ENCODE peak calls at places on chromosome X, in nine cellular contexts. M is prostate gland; W is transverse colon; V is CD4-positive, CD25-positive, alpha-beta regulatory T cell; O is sigmoid colon; U is left ventricle myocardium inferior; Q is body of pancreas; K is tibial artery; I is upper lobe of right lung. D is an unnamed sample. For H3K4me1 and H3K27me3, the result is how much of the 10 kb centered on the place peaks cover.

GRCh38 chrX:17415242-17415815 is 40.3 kb downstream of the NHS start:
- DNase-seq in M (no peak), W (no peak), V (no peak), O (no peak), U (no peak), Q (no peak), K (no peak), I (no peak), D (no peak)

GRCh38 chrX:46665232-46666162 is 91.9 kb downstream of the CHST7 start:
- DNase-seq in M (no peak), W (no peak), V (no peak), O (no peak), U (no peak), Q (no peak), K (no peak), I (no peak), D (no peak)

GRCh38 chrX:8201896-8202331 is 30.8 kb upstream of the VCX2 start:
- DNase-seq in M (no peak), W (no peak), V (no peak), O (no peak), U (peak), Q (no peak), K (no peak), I (no peak), D (no peak)

GRCh38 chrX:56782362-56782761 is 53.3 kb downstream of the NBDY start:
- DNase-seq in M (no peak), W (no peak), V (no peak), O (no peak), U (no peak), Q (no peak), K (no peak), I (no peak), D (no peak)

GRCh38 chrX:30196322-30196721 is 19.0 kb upstream of the MAGEB2 start:
- DNase-seq in M (no peak), W (no peak), V (no peak), O (no peak), U (no peak), Q (no peak), K (no peak), I (no peak), D (no peak)

GRCh38 chrX:73563740-73564073 is 710 bp downstream of the CHIC1 start:
- DNase-seq in M (no peak), W (no peak), V (no peak), O (no peak), U (no peak), Q (no peak), K (no peak), I (no peak), D (peak)

GRCh38 chrX:83305381-83305780 is 202.7 kb upstream of the POU3F4 start:
- DNase-seq in M (no peak), W (no peak), V (no peak), O (no peak), U (no peak), Q (no peak), K (no peak), I (no peak), D (no peak)

GRCh38 chrX:134026732-134027311 is 41.4 kb upstream of the GPC3 start:
- DNase-seq in M (peak), W (peak), V (no peak), O (peak), U (no peak), Q (peak), K (peak), I (no peak), D (peak)

GRCh38 chrX:37644381-37645305 is 40.9 kb upstream of the XK start:
- DNase-seq in M (no peak), W (peak), V (no peak), O (no peak), U (no peak), Q (no peak), K (no peak), I (no peak), D (no peak)

GRCh38 chrX:38859602-38860001 is 58.3 kb downstream of the MID1IP1 start:
- DNase-seq in M (no peak), W (no peak), V (no peak), O (no peak), U (no peak), Q (no peak), K (no peak), I (no peak), D (no peak)

GRCh38 chrX:135112096-135112729 is 8.1 kb downstream of the ETDB start:
- DNase-seq in M (no peak), W (no peak), V (no peak), O (no peak), U (no peak), Q (peak), K (no peak), I (no peak), D (peak)

GRCh38 chrX:107834273-107835201 is 8.9 kb downstream of the MID2 start:
- DNase-seq in M (no peak), W (no peak), V (no peak), O (no peak), U (no peak), Q (no peak), K (no peak), I (no peak), D (no peak)

GRCh38 chrX:130482871-130483270 is 81.1 kb downstream of the RBMX2 start:
- DNase-seq in M (no peak), W (no peak), V (no peak), O (no peak), U (no peak), Q (no peak), K (no peak), I (no peak), D (no peak)

GRCh38 chrX:103197721-103198306 is 17.1 kb upstream of the BEX4 start:
- DNase-seq in M (no peak), W (no peak), V (no peak), O (no peak), U (no peak), Q (no peak), K (no peak), I (no peak), D (no peak)

GRCh38 chrX:106707771-106708454 is 18.6 kb upstream of the RNF128 start:
- DNase-seq in M (no peak), W (no peak), V (no peak), O (no peak), U (no peak), Q (no peak), K (no peak), I (no peak), D (no peak)

GRCh38 chrX:114152130-114152529 is 431.8 kb upstream of the HTR2C start:
- DNase-seq in M (no peak), W (no peak), V (no peak), O (no peak), U (no peak), Q (no peak), K (no peak), I (no peak), D (no peak)

GRCh38 chrX:130118396-130118795 is 8.1 kb upstream of the ELF4 start:
- DNase-seq in M (no peak), W (no peak), V (no peak), O (no peak), U (no peak), Q (no peak), K (no peak), I (no peak), D (no peak)

GRCh38 chrX:37423864-37424569 is 74.9 kb downstream of the PRRG1 start:
- DNase-seq in M (no peak), W (no peak), V (no peak), O (no peak), U (no peak), Q (no peak), K (no peak), I (no peak), D (no peak)

GRCh38 chrX:150150081-150150779 is 211.9 kb upstream of the EOLA2 start:
- DNase-seq in M (no peak), W (no peak), V (no peak), O (no peak), U (no peak), Q (no peak), K (no peak), I (no peak), D (no peak)

GRCh38 chrX:10190367-10190766 is 33.6 kb downstream of the CLCN4 start:
- DNase-seq in M (no peak), W (peak), V (no peak), O (no peak), U (no peak), Q (peak), K (no peak), I (no peak), D (no peak)

GRCh38 chrX:41559662-41560061 is 112.5 kb downstream of the NYX start:
- DNase-seq in M (no peak), W (no peak), V (no peak), O (no peak), U (no peak), Q (no peak), K (no peak), I (no peak), D (no peak)

GRCh38 chrX:69493193-69493592 is 10.9 kb upstream of the NALF2 start:
- DNase-seq in M (no peak), W (peak), V (no peak), O (no peak), U (no peak), Q (peak), K (no peak), I (no peak), D (no peak)

GRCh38 chrX:18998653-18999052 is 14.7 kb upstream of the PHKA2 start:
- DNase-seq in M (no peak), W (no peak), V (no peak), O (no peak), U (no peak), Q (no peak), K (no peak), I (no peak), D (no peak)

GRCh38 chrX:56728752-56729151 is 291 bp upstream of the NBDY start:
- DNase-seq in M (peak), W (peak), V (peak), O (no peak), U (no peak), Q (peak), K (no peak), I (no peak), D (no peak)

GRCh38 chrX:2710496-2710895 is 19.4 kb downstream of the CD99 start:
- DNase-seq in M (no peak), W (no peak), V (no peak), O (peak), U (no peak), Q (no peak), K (no peak), I (no peak), D (peak)

GRCh38 chrX:120453985-120454384 is 15.1 kb downstream of the LAMP2 start:
- DNase-seq in M (no peak), W (no peak), V (no peak), O (no peak), U (no peak), Q (no peak), K (no peak), I (no peak), D (no peak)

GRCh38 chrX:18389968-18390367 is 35.4 kb upstream of the CDKL5 start:
- DNase-seq in M (no peak), W (no peak), V (no peak), O (no peak), U (no peak), Q (no peak), K (no peak), I (no peak), D (no peak)

GRCh38 chrX:100819837-100820666 is at the start of gene CSTF2:
- DNase-seq in M (peak), W (peak), V (peak), O (peak), U (peak), Q (peak), K (peak), I (peak), D (peak)

GRCh38 chrX:134236690-134237362 is at the start of gene CCDC160:
- DNase-seq in M (peak), W (peak), V (no peak), O (peak), U (peak), Q (peak), K (no peak), I (peak), D (no peak)

GRCh38 chrX:2498781-2499302 is 1.9 kb downstream of the DHRSX start:
- DNase-seq in M (peak), W (peak), V (no peak), O (no peak), U (no peak), Q (peak), K (peak), I (peak), D (no peak)

GRCh38 chrX:29487714-29488113 is 727.6 kb upstream of the MAGEB2 start:
- DNase-seq in M (no peak), W (no peak), V (no peak), O (no peak), U (no peak), Q (no peak), K (no peak), I (no peak), D (no peak)

GRCh38 chrX:72029473-72030411 is 102.0 kb downstream of the RTL5 start:
- DNase-seq in M (no peak), W (no peak), V (no peak), O (peak), U (no peak), Q (no peak), K (no peak), I (no peak), D (no peak)

GRCh38 chrX:31962256-31962655 is 890.4 kb upstream of the FTHL17 start:
- DNase-seq in M (no peak), W (no peak), V (no peak), O (no peak), U (no peak), Q (no peak), K (no peak), I (no peak), D (no peak)

DNA sequence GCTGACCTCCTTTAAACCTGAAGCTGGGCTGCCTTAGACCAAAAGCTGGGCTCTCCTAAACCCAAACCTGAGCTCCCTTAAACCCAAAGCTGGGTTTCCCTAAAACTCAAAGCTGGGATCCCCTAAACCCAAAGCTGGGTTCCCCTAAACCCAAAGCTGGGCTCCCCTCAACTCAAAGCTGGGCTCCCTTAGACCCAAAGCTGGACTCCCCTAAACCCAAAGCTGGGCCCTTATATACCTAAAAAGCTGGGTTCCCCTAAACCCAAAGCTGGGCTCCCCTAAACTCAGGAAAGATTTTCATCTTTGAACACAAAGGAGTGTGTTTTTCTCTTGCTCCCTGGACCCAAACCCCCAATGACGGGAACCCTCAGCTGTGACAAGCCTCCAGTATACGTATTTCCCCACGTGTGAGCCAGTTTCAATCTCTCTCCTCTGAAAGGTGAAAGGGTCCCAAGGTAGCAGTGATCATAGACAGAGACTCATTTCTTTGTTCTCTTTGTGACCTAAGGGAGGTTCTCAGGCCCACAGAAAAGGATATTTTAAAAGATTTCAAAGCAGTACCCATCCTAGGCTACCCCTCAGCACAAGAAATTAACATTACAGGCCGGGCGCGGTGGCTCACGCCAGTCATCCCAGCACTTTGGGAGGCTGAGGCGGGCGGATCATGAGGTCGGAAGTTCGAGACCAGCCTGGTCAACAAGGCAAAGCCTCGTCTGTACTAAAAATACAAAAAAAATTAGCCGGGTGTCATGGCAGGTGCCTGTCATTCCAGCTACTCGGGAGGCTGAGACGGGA is 31.3 kb upstream of the ASMTL start:
- DNase-seq in M (no peak), W (no peak), V (no peak), O (peak), U (no peak), Q (no peak), K (no peak), I (peak), D (no peak)
- H3K4me1 ChIP-seq in M (under half), W (under half), V (under half), O (under half), U (under half), Q (under half), K (under half), I (under half), D (half or more)

GRCh38 chrX:154486052-154486395 is 391 bp downstream of the UBL4A start:
- DNase-seq in M (no peak), W (peak), V (peak), O (peak), U (peak), Q (peak), K (no peak), I (peak), D (peak)
- H3K27ac ChIP-seq in M (peak), W (peak), V (peak), O (peak), U (peak), Q (peak), K (peak), I (peak), D (peak)

GRCh38 chrX:110226931-110227330 is 91.0 kb downstream of the AMMECR1 start:
- DNase-seq in M (no peak), W (no peak), V (no peak), O (no peak), U (no peak), Q (no peak), K (no peak), I (no peak), D (no peak)
- H3K27me3 ChIP-seq in M (under half), W (under half), V (under half), O (under half), U (under half), Q (under half), K (under half), I (under half), D (under half)

DNA sequence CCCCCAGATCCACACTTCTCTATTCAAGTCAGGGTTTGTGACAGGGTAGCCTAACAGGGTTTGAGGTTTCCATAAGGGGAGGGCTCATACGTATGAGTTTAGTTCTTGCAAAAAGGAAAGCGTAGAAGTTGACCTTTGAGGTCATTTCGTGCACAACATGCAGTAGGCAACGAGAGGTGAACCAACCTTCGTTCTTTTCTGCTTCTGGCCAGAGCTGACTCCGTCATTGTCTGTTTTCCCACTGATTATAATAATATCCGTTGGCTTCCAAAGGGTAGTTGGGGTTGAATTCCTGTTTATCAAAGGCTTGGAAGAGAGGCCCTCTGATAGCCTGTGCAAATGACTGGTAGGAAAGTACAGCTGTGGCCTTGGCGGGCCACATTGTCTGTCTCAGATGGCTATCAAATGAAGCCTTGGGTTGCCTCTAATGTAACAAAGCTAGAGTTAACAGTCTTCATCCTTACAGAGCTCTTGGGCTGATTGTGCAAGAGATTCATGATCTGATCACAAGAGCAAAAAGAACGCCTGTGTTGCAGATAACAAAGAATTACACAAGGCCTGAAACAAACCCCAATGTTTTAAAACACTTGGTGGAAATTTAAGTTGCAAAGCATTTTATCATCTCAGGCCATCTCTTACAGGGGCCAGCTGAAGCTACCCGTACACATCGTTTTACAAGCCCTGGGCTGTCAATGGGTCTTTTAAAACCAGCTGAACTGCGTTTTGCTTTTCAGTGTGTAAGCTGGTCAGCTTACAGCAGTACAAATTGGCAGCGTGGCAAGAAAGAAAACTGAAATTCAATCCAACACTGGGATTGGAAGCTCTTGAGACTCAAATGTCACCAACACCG is 46.1 kb upstream of the FAM9C start:
- DNase-seq in M (no peak), W (no peak), V (no peak), O (no peak), U (no peak), Q (no peak), K (no peak), I (no peak), D (no peak)
- H3K4me1 ChIP-seq in M (under half), W (under half), V (half or more), O (under half), U (under half), Q (under half), K (under half), I (under half), D (half or more)

GRCh38 chrX:49059209-49060191 is 701 bp downstream of the CCDC120 start:
- DNase-seq in M (peak), W (peak), V (no peak), O (no peak), U (no peak), Q (peak), K (no peak), I (no peak), D (no peak)
- H3K27ac ChIP-seq in M (peak), W (peak), V (no peak), O (no peak), U (no peak), Q (peak), K (no peak), I (peak), D (no peak)

D was measured in CD8-positive, alpha-beta memory T cell.